ENCODE peak calls at places on chromosomes 3 and 15, in ten cellular contexts. One of them, this sample, is unnamed.

GRCh38 chr3:50581459-50581842 is 12.1 kb downstream of the HEMK1 start:
- DNase-seq in iPS-NIHi11: no peak
- DNase-seq in neural progenitor cell: no peak
- DNase-seq in HCT116: no peak
- DNase-seq in AG10803: peak
- DNase-seq in EL: no peak
- DNase-seq in T47D: no peak
- DNase-seq in NCI-H460: no peak
- DNase-seq in heart right ventricle: no peak
- DNase-seq in AG08396: no peak
- DNase-seq in this sample: no peak

GRCh38 chr3:57500506-57500905 is 43.6 kb downstream of the DNAH12 start:
- DNase-seq in AG08396: no peak
- DNase-seq in neural progenitor cell: no peak
- DNase-seq in iPS-NIHi11: no peak
- DNase-seq in AG10803: no peak
- DNase-seq in NCI-H460: no peak
- DNase-seq in HCT116: no peak
- DNase-seq in T47D: no peak
- DNase-seq in heart right ventricle: no peak
- DNase-seq in EL: no peak
- DNase-seq in this sample: peak

GRCh38 chr15:67510597-67511225 is 10.2 kb upstream of the C15orf61 start:
- DNase-seq in AG10803: peak
- DNase-seq in EL: peak
- DNase-seq in HCT116: no peak
- DNase-seq in heart right ventricle: no peak
- DNase-seq in neural progenitor cell: no peak
- DNase-seq in T47D: no peak
- DNase-seq in iPS-NIHi11: no peak
- DNase-seq in NCI-H460: no peak
- DNase-seq in AG08396: peak
- DNase-seq in this sample: no peak

GRCh38 chr3:44571024-44571423 is 13.7 kb upstream of the ZNF660 start:
- DNase-seq in EL: no peak
- DNase-seq in AG08396: no peak
- DNase-seq in iPS-NIHi11: no peak
- DNase-seq in AG10803: no peak
- DNase-seq in NCI-H460: no peak
- DNase-seq in neural progenitor cell: no peak
- DNase-seq in heart right ventricle: no peak
- DNase-seq in T47D: no peak
- DNase-seq in HCT116: no peak
- DNase-seq in this sample: no peak

GRCh38 chr15:67405208-67406191 is 115.4 kb upstream of the C15orf61 start:
- DNase-seq in AG08396: peak
- DNase-seq in iPS-NIHi11: no peak
- DNase-seq in NCI-H460: no peak
- DNase-seq in heart right ventricle: no peak
- DNase-seq in T47D: no peak
- DNase-seq in AG10803: peak
- DNase-seq in EL: peak
- DNase-seq in neural progenitor cell: no peak
- DNase-seq in HCT116: peak
- DNase-seq in this sample: no peak

GRCh38 chr15:88913017-88913849 is at the start of gene MFGE8:
- DNase-seq in AG08396: peak
- DNase-seq in iPS-NIHi11: peak
- DNase-seq in NCI-H460: peak
- DNase-seq in T47D: peak
- DNase-seq in EL: peak
- DNase-seq in neural progenitor cell: peak
- DNase-seq in heart right ventricle: peak
- DNase-seq in AG10803: peak
- DNase-seq in HCT116: no peak
- DNase-seq in this sample: peak

GRCh38 chr3:15462451-15462850 is 35.1 kb downstream of the EAF1 start:
- DNase-seq in HCT116: no peak
- DNase-seq in AG10803: no peak
- DNase-seq in EL: no peak
- DNase-seq in NCI-H460: no peak
- DNase-seq in heart right ventricle: no peak
- DNase-seq in T47D: no peak
- DNase-seq in neural progenitor cell: no peak
- DNase-seq in AG08396: no peak
- DNase-seq in iPS-NIHi11: no peak
- DNase-seq in this sample: no peak

GRCh38 chr3:123420416-123420968 is 28.4 kb downstream of the ADCY5 start:
- DNase-seq in neural progenitor cell: no peak
- DNase-seq in NCI-H460: no peak
- DNase-seq in T47D: no peak
- DNase-seq in iPS-NIHi11: no peak
- DNase-seq in heart right ventricle: no peak
- DNase-seq in AG08396: no peak
- DNase-seq in AG10803: no peak
- DNase-seq in EL: no peak
- DNase-seq in HCT116: no peak
- DNase-seq in this sample: no peak

GRCh38 chr3:130354430-130354829 is 9.0 kb downstream of the COL6A5 start:
- DNase-seq in HCT116: no peak
- DNase-seq in NCI-H460: no peak
- DNase-seq in heart right ventricle: no peak
- DNase-seq in AG10803: peak
- DNase-seq in AG08396: no peak
- DNase-seq in EL: no peak
- DNase-seq in iPS-NIHi11: no peak
- DNase-seq in T47D: no peak
- DNase-seq in neural progenitor cell: no peak
- DNase-seq in this sample: no peak

GRCh38 chr3:64936570-64936969 is 248.8 kb upstream of the ADAMTS9 start:
- DNase-seq in HCT116: no peak
- DNase-seq in iPS-NIHi11: no peak
- DNase-seq in NCI-H460: no peak
- DNase-seq in heart right ventricle: no peak
- DNase-seq in EL: no peak
- DNase-seq in AG08396: no peak
- DNase-seq in AG10803: no peak
- DNase-seq in T47D: no peak
- DNase-seq in neural progenitor cell: no peak
- DNase-seq in this sample: no peak

GRCh38 chr3:190205739-190206138 is 85.0 kb upstream of the P3H2 start:
- DNase-seq in T47D: no peak
- DNase-seq in heart right ventricle: no peak
- DNase-seq in neural progenitor cell: no peak
- DNase-seq in AG08396: peak
- DNase-seq in NCI-H460: peak
- DNase-seq in HCT116: no peak
- DNase-seq in AG10803: peak
- DNase-seq in iPS-NIHi11: no peak
- DNase-seq in EL: peak
- DNase-seq in this sample: no peak

GRCh38 chr3:139472380-139473010 is 3.8 kb downstream of the RBP2 start:
- DNase-seq in AG10803: no peak
- DNase-seq in AG08396: no peak
- DNase-seq in neural progenitor cell: no peak
- DNase-seq in NCI-H460: no peak
- DNase-seq in EL: no peak
- DNase-seq in HCT116: no peak
- DNase-seq in heart right ventricle: no peak
- DNase-seq in iPS-NIHi11: no peak
- DNase-seq in T47D: no peak
- DNase-seq in this sample: no peak

GRCh38 chr3:32009101-32009500 is 27.6 kb downstream of the ZNF860 start:
- DNase-seq in AG08396: no peak
- DNase-seq in HCT116: no peak
- DNase-seq in heart right ventricle: no peak
- DNase-seq in iPS-NIHi11: no peak
- DNase-seq in EL: no peak
- DNase-seq in AG10803: no peak
- DNase-seq in NCI-H460: no peak
- DNase-seq in neural progenitor cell: no peak
- DNase-seq in T47D: no peak
- DNase-seq in this sample: no peak

GRCh38 chr3:51734572-51734907 is 27.7 kb downstream of the GRM2 start:
- DNase-seq in T47D: no peak
- DNase-seq in EL: no peak
- DNase-seq in heart right ventricle: no peak
- DNase-seq in AG10803: no peak
- DNase-seq in HCT116: no peak
- DNase-seq in iPS-NIHi11: no peak
- DNase-seq in AG08396: no peak
- DNase-seq in NCI-H460: no peak
- DNase-seq in neural progenitor cell: peak
- DNase-seq in this sample: no peak

GRCh38 chr3:15288331-15288726 is 44.1 kb downstream of the SH3BP5 start:
- DNase-seq in EL: no peak
- DNase-seq in iPS-NIHi11: no peak
- DNase-seq in AG10803: no peak
- DNase-seq in heart right ventricle: no peak
- DNase-seq in AG08396: no peak
- DNase-seq in NCI-H460: no peak
- DNase-seq in neural progenitor cell: no peak
- DNase-seq in HCT116: no peak
- DNase-seq in T47D: no peak
- DNase-seq in this sample: no peak

GRCh38 chr3:51386852-51387229 is 1.8 kb downstream of the MANF start:
- DNase-seq in EL: no peak
- DNase-seq in neural progenitor cell: no peak
- DNase-seq in heart right ventricle: no peak
- DNase-seq in NCI-H460: no peak
- DNase-seq in T47D: no peak
- DNase-seq in iPS-NIHi11: no peak
- DNase-seq in AG08396: no peak
- DNase-seq in HCT116: no peak
- DNase-seq in AG10803: no peak
- DNase-seq in this sample: no peak

GRCh38 chr3:47984089-47984759 is 32.0 kb downstream of the MAP4 start:
- DNase-seq in T47D: no peak
- DNase-seq in NCI-H460: no peak
- DNase-seq in EL: peak
- DNase-seq in AG08396: peak
- DNase-seq in AG10803: peak
- DNase-seq in neural progenitor cell: no peak
- DNase-seq in heart right ventricle: no peak
- DNase-seq in iPS-NIHi11: no peak
- DNase-seq in HCT116: peak
- DNase-seq in this sample: peak

GRCh38 chr3:14770591-14770990 is 48.2 kb upstream of the FGD5 start:
- DNase-seq in iPS-NIHi11: no peak
- DNase-seq in neural progenitor cell: no peak
- DNase-seq in HCT116: no peak
- DNase-seq in T47D: no peak
- DNase-seq in AG08396: no peak
- DNase-seq in NCI-H460: no peak
- DNase-seq in AG10803: no peak
- DNase-seq in EL: no peak
- DNase-seq in heart right ventricle: no peak
- DNase-seq in this sample: no peak

GRCh38 chr3:48119495-48120193 is 68.6 kb downstream of the CDC25A start:
- DNase-seq in HCT116: no peak
- DNase-seq in heart right ventricle: peak
- DNase-seq in EL: peak
- DNase-seq in iPS-NIHi11: no peak
- DNase-seq in T47D: peak
- DNase-seq in AG10803: peak
- DNase-seq in AG08396: peak
- DNase-seq in neural progenitor cell: no peak
- DNase-seq in NCI-H460: no peak
- DNase-seq in this sample: no peak

GRCh38 chr3:188125076-188125475 is 28.9 kb upstream of the LPP start:
- DNase-seq in EL: no peak
- DNase-seq in neural progenitor cell: no peak
- DNase-seq in T47D: no peak
- DNase-seq in HCT116: no peak
- DNase-seq in AG08396: no peak
- DNase-seq in AG10803: no peak
- DNase-seq in NCI-H460: no peak
- DNase-seq in heart right ventricle: no peak
- DNase-seq in iPS-NIHi11: no peak
- DNase-seq in this sample: no peak

GRCh38 chr3:14366233-14366632 is 36.2 kb upstream of the SLC6A6 start:
- DNase-seq in AG08396: no peak
- DNase-seq in heart right ventricle: no peak
- DNase-seq in AG10803: no peak
- DNase-seq in NCI-H460: no peak
- DNase-seq in neural progenitor cell: no peak
- DNase-seq in T47D: no peak
- DNase-seq in EL: no peak
- DNase-seq in HCT116: no peak
- DNase-seq in iPS-NIHi11: no peak
- DNase-seq in this sample: no peak

This sample was measured in endothelial cell of umbilical vein.